ENCODE peak calls at places on chromosome 5, in eight cellular contexts. Z is AG04450, A is right cardiac atrium, Y is PC-9, S is mammary epithelial cell, Q is stomach, K is uterus, X is astrocyte. R is an unnamed sample. For H3K9me3, the result is how much of the 10 kb centered on the place peaks cover.

GRCh38 chr5:35117960-35118359 is 70.2 kb upstream of the AGXT2 start:
- DNase-seq in X (peak), K (no peak), Q (no peak), S (peak), A (no peak), Y (no peak), Z (no peak), R (peak)

GRCh38 chr5:99315413-99316178 is 386.8 kb upstream of the CHD1 start:
- DNase-seq in S (no peak), A (no peak), Z (no peak), Q (no peak), K (no peak), Y (no peak), X (no peak), R (no peak)

GRCh38 chr5:64502181-64502580 is 3.6 kb upstream of the RGS7BP start:
- DNase-seq in S (no peak), Y (no peak), K (no peak), Z (no peak), Q (no peak), X (no peak), A (no peak), R (no peak)

GRCh38 chr5:128409401-128409800 is 128.6 kb downstream of the FBN2 start:
- DNase-seq in S (peak), A (no peak), Q (no peak), X (peak), Y (no peak), K (no peak), Z (no peak), R (peak)

GRCh38 chr5:74605759-74606158 is 34.8 kb downstream of the ENC1 start:
- DNase-seq in S (no peak), Q (no peak), K (no peak), Z (no peak), A (no peak), X (no peak), Y (no peak), R (no peak)

GRCh38 chr5:1005362-1005851 is 3.2 kb upstream of the NKD2 start:
- DNase-seq in X (no peak), Z (no peak), Y (no peak), A (no peak), S (no peak), Q (peak), K (no peak), R (no peak)

GRCh38 chr5:137185193-137185592 is 313.9 kb downstream of the SPOCK1 start:
- DNase-seq in K (no peak), Y (no peak), S (no peak), Q (no peak), A (no peak), X (no peak), Z (no peak), R (no peak)

GRCh38 chr5:40227927-40228326 is 451.8 kb upstream of the PTGER4 start:
- DNase-seq in Y (no peak), Z (no peak), K (no peak), X (no peak), S (no peak), A (no peak), Q (no peak), R (no peak)

GRCh38 chr5:78008356-78008967 is 232.3 kb upstream of the TBCA start:
- DNase-seq in A (no peak), S (peak), Z (no peak), Y (no peak), K (no peak), X (peak), Q (no peak), R (peak)

GRCh38 chr5:54703091-54703490 is 185.5 kb downstream of the SNX18 start:
- DNase-seq in Z (peak), Q (no peak), S (peak), A (peak), Y (peak), K (peak), X (peak), R (peak)

GRCh38 chr5:64229163-64229774 is 63.6 kb downstream of the RNF180 start:
- DNase-seq in S (peak), Y (no peak), Z (no peak), A (no peak), Q (no peak), X (peak), K (no peak), R (peak)

GRCh38 chr5:62260510-62260909 is 45.5 kb upstream of the KIF2A start:
- DNase-seq in Q (no peak), X (no peak), Y (no peak), S (no peak), A (no peak), Z (no peak), K (no peak), R (no peak)

GRCh38 chr5:177456591-177456964 is 10.0 kb downstream of the PRR7 start:
- DNase-seq in K (peak), S (no peak), Z (no peak), Y (no peak), X (no peak), Q (no peak), A (peak), R (no peak)

GRCh38 chr5:154826-155225 is 36.5 kb upstream of the LRRC14B start:
- DNase-seq in K (no peak), A (no peak), Q (no peak), S (no peak), Y (no peak), Z (no peak), X (no peak), R (no peak)

GRCh38 chr5:53419247-53419646 is 61.2 kb upstream of the FST start:
- DNase-seq in Q (no peak), A (no peak), X (peak), S (peak), Z (no peak), K (no peak), Y (peak), R (peak)

GRCh38 chr5:87390576-87391199 is 22.0 kb downstream of the CCNH start:
- DNase-seq in Y (no peak), Z (no peak), X (peak), K (no peak), A (no peak), S (no peak), Q (no peak), R (peak)

GRCh38 chr5:174310243-174310642 is 264.7 kb downstream of the NSG2 start:
- DNase-seq in Z (no peak), Q (no peak), X (no peak), S (no peak), K (no peak), A (no peak), Y (no peak), R (no peak)

GRCh38 chr5:76715734-76716455 is at the start of gene F2R:
- DNase-seq in X (peak), Y (no peak), Z (no peak), K (peak), Q (peak), A (peak), S (peak), R (peak)

GRCh38 chr5:143693691-143694252 is 118.2 kb upstream of the HMHB1 start:
- DNase-seq in S (no peak), Q (no peak), A (no peak), K (no peak), Y (no peak), Z (no peak), X (no peak), R (peak)

GRCh38 chr5:124746252-124746915 is at the start of gene ZNF608:
- DNase-seq in Q (no peak), X (peak), K (peak), A (peak), Z (no peak), S (peak), Y (no peak), R (peak)

GRCh38 chr5:172529896-172530295 is 75.6 kb upstream of the SH3PXD2B start:
- DNase-seq in K (no peak), Q (no peak), Z (no peak), A (no peak), S (no peak), Y (no peak), X (no peak), R (no peak)

DNA sequence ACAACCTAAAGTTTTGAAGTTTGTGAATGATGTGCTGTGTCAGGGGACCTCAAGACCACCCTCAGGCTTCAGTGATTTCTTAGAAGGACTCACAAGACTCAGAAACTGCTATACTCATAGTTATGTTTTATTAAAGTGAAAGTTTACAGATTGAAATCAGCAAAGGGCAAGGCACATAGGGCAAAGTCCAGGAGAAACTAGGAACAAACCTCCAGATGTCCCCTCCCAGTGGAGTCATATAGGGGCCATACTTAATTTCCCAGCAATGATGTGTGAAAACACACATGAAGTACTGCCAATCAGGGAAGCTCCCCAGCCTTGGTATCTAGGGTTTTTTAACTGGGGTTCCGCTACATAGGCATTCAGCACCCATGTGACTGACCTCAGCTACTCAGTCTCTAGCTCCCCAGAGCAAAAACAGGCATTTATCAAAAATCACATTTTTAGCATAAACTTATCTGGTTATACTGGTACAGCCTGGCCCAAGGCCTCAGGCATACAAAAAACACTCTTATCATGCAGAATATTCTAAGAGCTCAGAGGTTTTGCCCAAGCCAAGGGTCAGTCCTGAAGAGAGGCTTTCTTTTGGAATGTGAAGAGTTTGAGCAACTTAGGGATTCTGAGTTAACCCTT is 74.7 kb upstream of the ANKRD55 start:
- DNase-seq in Q (no peak), Y (no peak), Z (no peak), K (no peak), A (no peak), S (no peak), X (no peak), R (no peak)
- H3K9me3 ChIP-seq in Q (under half), Y (under half), Z (under half), K (under half), A (under half), S (under half), X (under half), R (under half)

GRCh38 chr5:131746423-131746822 is 50.4 kb downstream of the FNIP1 start:
- DNase-seq in K (no peak), A (no peak), X (no peak), Z (no peak), S (no peak), Q (no peak), Y (no peak), R (no peak)
- H3K27ac ChIP-seq in K (no peak), A (no peak), X (no peak), Z (no peak), S (no peak), Q (no peak), Y (no peak), R (no peak)

GRCh38 chr5:150904479-150905311 is at the start of gene ZNF300:
- DNase-seq in Y (peak), S (peak), K (peak), Q (peak), Z (peak), A (peak), X (peak), R (peak)

GRCh38 chr5:150901446-150901845 is 3.3 kb downstream of the ZNF300 start:
- DNase-seq in S (no peak), Q (no peak), X (no peak), K (no peak), Y (no peak), Z (no peak), A (no peak), R (no peak)

GRCh38 chr5:150905312-150905683 is 518 bp upstream of the ZNF300 start:
- DNase-seq in A (no peak), Y (no peak), Q (no peak), X (no peak), S (no peak), Z (no peak), K (no peak), R (no peak)
- H3K9me3 ChIP-seq in A (under half), Y (half or more), Q (under half), X (under half), S (under half), Z (under half), K (under half), R (under half)

GRCh38 chr5:14212838-14213237 is 69.7 kb downstream of the TRIO start:
- DNase-seq in S (no peak), Y (no peak), K (no peak), Z (no peak), X (no peak), Q (no peak), A (no peak), R (no peak)
- H3K27ac ChIP-seq in S (peak), Y (peak), K (no peak), Z (peak), X (no peak), Q (peak), A (no peak), R (no peak)